ENCODE peak calls at places on chromosome 21, in four cellular contexts. H is K562, I is GM12878, J is HepG2. A is an unnamed sample.

GRCh38 chr21:42097274-42097673 is 26.2 kb downstream of the UMODL1 start:
- DNase-seq in H (no peak), I (no peak), J (no peak), A (no peak)

GRCh38 chr21:26965567-26966359 is 1.1 kb downstream of the ADAMTS5 start:
- DNase-seq in H (no peak), I (no peak), J (no peak), A (peak)

GRCh38 chr21:42624095-42624830 is 29.2 kb upstream of the PDE9A start:
- DNase-seq in H (no peak), I (no peak), J (peak), A (no peak)

GRCh38 chr21:39671986-39672385 is 59.2 kb downstream of the B3GALT5 start:
- DNase-seq in H (no peak), I (no peak), J (no peak), A (no peak)

GRCh38 chr21:37921091-37921490 is 4.8 kb upstream of the KCNJ6 start:
- DNase-seq in H (no peak), I (no peak), J (no peak), A (no peak)

GRCh38 chr21:16563111-16563510 is 833.3 kb downstream of the USP25 start:
- DNase-seq in H (no peak), I (no peak), J (no peak), A (no peak)

GRCh38 chr21:39630191-39630591 is 17.5 kb downstream of the B3GALT5 start:
- DNase-seq in H (no peak), I (no peak), J (no peak), A (no peak)

GRCh38 chr21:43936186-43936967 is 71.4 kb downstream of the AGPAT3 start:
- DNase-seq in H (no peak), I (no peak), J (no peak), A (no peak)

GRCh38 chr21:37198989-37199924 is 67.9 kb downstream of the VPS26C start:
- DNase-seq in H (no peak), I (no peak), J (no peak), A (no peak)

GRCh38 chr21:44013380-44014088 is 1.4 kb downstream of the TRAPPC10 start:
- DNase-seq in H (peak), I (peak), J (no peak), A (no peak)

GRCh38 chr21:16455526-16455925 is 725.7 kb downstream of the USP25 start:
- DNase-seq in H (no peak), I (no peak), J (no peak), A (no peak)

GRCh38 chr21:17501107-17502006 is 11.5 kb upstream of the CXADR start:
- DNase-seq in H (no peak), I (no peak), J (peak), A (no peak)

GRCh38 chr21:36456714-36457399 is 23.1 kb downstream of the CLDN14 start:
- DNase-seq in H (no peak), I (no peak), J (no peak), A (no peak)

GRCh38 chr21:38645282-38645681 is 147.0 kb upstream of the ERG start:
- DNase-seq in H (no peak), I (no peak), J (no peak), A (no peak)

GRCh38 chr21:38838598-38839369 is 33.1 kb downstream of the ETS2 start:
- DNase-seq in H (no peak), I (no peak), J (no peak), A (no peak)

GRCh38 chr21:38859852-38860251 is 54.1 kb downstream of the ETS2 start:
- DNase-seq in H (no peak), I (no peak), J (no peak), A (no peak)

GRCh38 chr21:36915701-36916075 is 50.8 kb downstream of the HLCS start:
- DNase-seq in H (no peak), I (no peak), J (no peak), A (no peak)

GRCh38 chr21:43726686-43727570 is 8.0 kb downstream of the PDXK start:
- DNase-seq in H (no peak), I (no peak), J (no peak), A (no peak)

DNA sequence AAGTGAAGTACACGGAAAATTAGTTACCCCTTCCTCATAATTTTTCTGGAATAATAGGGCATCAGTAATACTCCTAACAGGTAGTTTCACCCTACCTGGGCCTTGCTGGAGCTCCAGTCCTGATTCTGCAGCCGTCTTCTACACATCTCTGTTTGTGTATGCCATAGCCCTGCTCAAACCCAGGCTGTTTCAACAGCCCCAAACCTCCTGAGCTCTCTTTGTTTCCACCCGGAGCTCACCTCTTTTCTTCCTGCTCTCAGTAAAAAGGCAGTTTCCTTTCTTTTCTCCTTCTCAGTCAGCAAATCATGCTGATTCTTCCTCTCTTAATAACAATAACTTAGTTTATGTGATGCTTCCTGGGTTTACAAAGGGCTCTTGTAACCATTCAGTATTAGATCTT is 355.1 kb upstream of the RUNX1 start:
- DNase-seq in H (no peak), I (no peak), J (no peak), A (no peak)
- TF ChIP-seq NR2C2 in H (no peak), I (no peak), J (no peak), A (no peak)

DNA sequence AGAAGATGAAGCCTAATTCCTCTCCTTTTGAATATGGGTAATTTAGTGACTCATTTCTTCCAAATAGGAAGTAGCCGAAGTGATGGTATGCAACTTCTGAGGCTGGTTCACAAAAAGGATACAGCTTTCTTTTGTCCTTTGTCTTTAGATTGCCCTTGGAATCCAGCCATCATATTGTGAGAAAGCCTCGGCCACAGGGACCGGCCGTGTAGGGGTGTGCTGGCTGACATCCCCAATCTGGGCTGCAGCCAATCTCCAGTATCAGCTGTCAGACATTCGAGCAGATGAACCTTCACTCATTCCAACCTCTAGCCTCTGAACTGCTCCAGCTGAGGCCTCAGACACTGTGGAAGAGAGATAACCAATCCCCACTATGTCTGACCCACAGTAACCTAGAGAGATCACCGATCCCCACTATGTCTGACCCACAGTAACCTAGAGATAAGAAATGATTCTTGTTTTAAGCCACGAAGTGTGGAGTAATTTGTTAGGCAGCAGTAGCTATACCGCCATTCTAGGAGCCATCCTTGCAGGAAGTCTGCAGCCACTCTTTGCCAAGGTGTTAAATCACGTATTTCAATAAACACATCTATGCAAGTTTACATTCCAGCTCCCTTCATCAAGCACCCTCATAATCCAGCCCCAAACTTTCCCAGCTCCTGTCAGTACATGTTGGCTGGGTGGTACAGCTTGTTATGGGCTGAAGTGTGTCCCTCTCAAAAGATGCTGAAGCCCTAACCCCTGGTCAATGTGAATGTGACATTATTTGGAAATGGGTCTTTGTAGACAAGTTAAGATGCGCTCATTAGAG is 2.9 kb upstream of the DIP2A start:
- DNase-seq in H (peak), I (no peak), J (no peak), A (no peak)
- TF ChIP-seq ATF3 in H (no peak), I (no peak), J (no peak), A (no peak)

GRCh38 chr21:46037338-46038325 is 56.1 kb downstream of the COL6A1 start:
- DNase-seq in H (no peak), I (no peak), J (no peak), A (no peak)

GRCh38 chr21:46039891-46040660 is 57.8 kb upstream of the COL6A2 start:
- DNase-seq in H (no peak), I (no peak), J (no peak), A (no peak)

GRCh38 chr21:46040707-46041106 is 57.2 kb upstream of the COL6A2 start:
- DNase-seq in H (no peak), I (no peak), J (no peak), A (no peak)

GRCh38 chr21:46038341-46038829 is 56.8 kb downstream of the COL6A1 start:
- DNase-seq in H (no peak), I (no peak), J (no peak), A (no peak)

DNA sequence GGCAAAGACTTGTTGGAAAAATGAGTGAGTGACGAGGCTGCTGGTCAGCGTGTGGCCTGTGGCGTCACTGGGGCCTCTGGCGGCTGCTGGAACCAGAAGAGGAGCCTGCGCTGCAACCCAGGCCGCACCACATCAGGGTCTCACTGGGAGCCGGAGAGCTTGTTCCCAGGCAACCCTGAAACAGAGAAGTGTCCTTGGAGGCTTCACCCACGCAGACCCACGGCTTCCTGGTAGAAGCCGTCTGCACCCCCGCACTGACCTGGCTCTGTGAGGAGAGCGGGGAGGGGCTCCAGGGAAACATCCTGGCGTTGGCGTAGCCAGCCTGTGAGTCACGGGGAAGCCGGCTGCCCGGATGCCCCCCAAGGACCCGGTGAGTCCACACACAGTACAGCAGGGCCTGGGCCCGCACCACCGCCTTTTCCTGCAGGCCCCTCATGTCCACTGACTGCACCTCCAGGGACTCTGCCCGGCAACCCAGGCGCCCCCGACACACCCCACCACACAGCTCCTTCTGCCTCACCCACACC is 57.4 kb downstream of the COL6A1 start:
- DNase-seq in H (no peak), I (no peak), J (no peak), A (no peak)
- TF ChIP-seq NR2C2 in H (no peak), I (no peak), J (no peak), A (no peak)

GRCh38 chr21:25867041-25867440 is 132.3 kb downstream of the GABPA start:
- DNase-seq in H (no peak), I (no peak), J (no peak), A (no peak)

GRCh38 chr21:25870084-25870483 is 135.3 kb downstream of the GABPA start:
- DNase-seq in H (no peak), I (no peak), J (no peak), A (no peak)

GRCh38 chr21:25872271-25872670 is 137.5 kb downstream of the GABPA start:
- DNase-seq in H (no peak), I (no peak), J (no peak), A (peak)

GRCh38 chr21:25871566-25871965 is 136.8 kb downstream of the GABPA start:
- DNase-seq in H (peak), I (no peak), J (no peak), A (peak)
- TF ChIP-seq ATF3 in H (no peak), I (no peak), J (no peak), A (no peak)

GRCh38 chr21:31243611-31244010 is 100.5 kb downstream of the TIAM1 start:
- DNase-seq in H (no peak), I (no peak), J (no peak), A (no peak)

GRCh38 chr21:31251686-31252085 is 92.4 kb downstream of the TIAM1 start:
- DNase-seq in H (no peak), I (no peak), J (no peak), A (no peak)

GRCh38 chr21:31252091-31252490 is 92.0 kb downstream of the TIAM1 start:
- DNase-seq in H (no peak), I (no peak), J (no peak), A (no peak)

GRCh38 chr21:31252611-31253010 is 91.5 kb downstream of the TIAM1 start:
- DNase-seq in H (no peak), I (no peak), J (no peak), A (no peak)

GRCh38 chr21:31248598-31248997 is 95.5 kb downstream of the TIAM1 start:
- DNase-seq in H (no peak), I (no peak), J (no peak), A (no peak)
- TF ChIP-seq NR2C2 in H (no peak), I (no peak), J (no peak), A (no peak)

GRCh38 chr21:34129039-34129891 is 55.9 kb downstream of the MRPS6 start:
- DNase-seq in H (no peak), I (no peak), J (no peak), A (no peak)
- TF ChIP-seq ATF3 in H (no peak), I (no peak), J (no peak), A (no peak)

GRCh38 chr21:41045534-41046268 is 122.3 kb upstream of the BACE2 start:
- DNase-seq in H (peak), I (no peak), J (peak), A (peak)
- TF ChIP-seq NR2C2 in H (no peak), I (no peak), J (no peak), A (no peak)

DNA sequence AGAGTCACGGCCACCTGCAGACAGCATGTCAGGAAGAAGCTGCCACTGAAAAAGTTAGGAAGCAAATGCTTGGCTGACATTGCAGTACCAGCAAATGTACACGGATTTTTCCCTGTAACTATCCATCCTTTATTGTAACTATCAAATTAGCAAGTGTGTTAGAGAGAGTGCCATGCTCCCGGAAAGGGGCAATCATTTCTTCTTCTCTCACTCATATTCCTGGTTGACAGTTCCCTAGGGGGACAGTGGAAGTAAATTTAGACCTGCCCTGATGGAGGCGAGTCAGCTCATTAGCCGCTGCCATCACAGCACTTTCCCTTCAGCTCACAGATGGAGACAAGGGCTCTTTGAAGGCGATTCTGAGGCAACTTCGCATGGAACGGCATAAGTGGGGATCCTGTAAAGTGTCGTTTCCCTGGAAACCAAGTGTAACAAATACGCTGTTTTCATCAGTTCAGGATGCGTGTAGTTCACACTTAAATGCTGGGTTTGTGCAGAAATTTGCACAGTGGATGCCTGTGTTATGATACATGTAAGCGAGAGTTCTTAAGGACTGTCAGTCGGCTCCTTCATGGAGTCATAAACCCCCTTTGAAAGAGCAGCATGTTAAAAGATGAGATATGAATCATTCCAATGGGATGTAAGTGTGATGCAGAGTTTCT is 114.5 kb upstream of the TMPRSS15 start:
- DNase-seq in H (no peak), I (no peak), J (no peak), A (no peak)
- TF ChIP-seq ATF3 in H (no peak), I (no peak), J (no peak), A (no peak)

GRCh38 chr21:14864211-14865021 is 200.4 kb downstream of the NRIP1 start:
- DNase-seq in H (peak), I (no peak), J (peak), A (peak)
- TF ChIP-seq NR2C2 in H (no peak), I (no peak), J (peak), A (no peak)

DNA sequence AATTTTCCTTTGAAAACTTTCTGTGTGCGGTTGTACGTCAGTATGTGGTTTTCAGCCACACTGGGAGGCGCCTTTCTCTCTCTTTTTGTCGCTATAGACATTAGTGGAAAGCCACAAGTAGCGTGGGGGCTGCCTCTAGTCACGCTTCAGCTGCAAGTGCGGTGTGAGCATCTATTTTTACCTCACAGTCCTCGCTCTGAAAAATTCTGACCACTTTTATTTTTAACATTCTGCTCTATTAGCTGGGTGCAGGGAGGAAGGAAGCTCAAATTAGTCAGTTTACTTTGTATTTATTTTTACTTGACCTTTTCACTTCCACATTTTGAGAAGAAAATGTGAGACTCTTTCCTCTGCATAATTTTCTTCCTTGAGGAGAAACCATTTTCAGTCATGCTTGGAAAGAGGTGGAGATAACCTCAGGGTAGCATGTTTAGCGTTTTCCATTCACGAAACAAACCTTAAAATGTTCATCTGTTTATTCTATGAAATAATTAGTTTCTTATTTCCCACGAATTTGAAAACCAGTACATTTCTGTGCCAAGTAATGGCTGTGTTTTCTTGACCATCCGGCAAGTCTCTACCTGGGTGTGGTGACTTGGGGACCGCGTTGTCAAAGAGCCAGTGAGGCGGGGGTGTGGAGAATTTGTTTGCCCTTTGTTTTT is 35.6 kb downstream of the ADARB1 start:
- DNase-seq in H (no peak), I (peak), J (no peak), A (no peak)
- TF ChIP-seq ATF3 in H (no peak), I (no peak), J (no peak), A (no peak)